ENCODE peak calls at places on chromosomes 3 and 15, in ten cellular contexts. A is adrenal gland, O is right lobe of liver, Q is HCT116, X is A549, T is IMR-90, C is tibial nerve, U is uterus, N is endothelial cell of umbilical vein, F is heart left ventricle. W is an unnamed sample.

GRCh38 chr3:127768346-127769008 is 53.8 kb downstream of the MGLL start:
- DNase-seq in A (no peak), O (no peak), Q (no peak), X (peak), T (peak), C (no peak), U (no peak), N (peak), F (no peak), W (no peak)

GRCh38 chr15:81336568-81336967 is 12.6 kb upstream of the STARD5 start:
- DNase-seq in A (peak), O (no peak), Q (peak), X (peak), T (peak), C (no peak), U (no peak), N (peak), F (no peak), W (peak)

GRCh38 chr3:31770822-31771326 is 210.2 kb downstream of the OSBPL10 start:
- DNase-seq in A (no peak), O (no peak), Q (no peak), X (no peak), T (peak), C (no peak), U (no peak), N (no peak), F (no peak), W (no peak)

GRCh38 chr15:43215961-43216360 is 4.9 kb downstream of the EPB42 start:
- DNase-seq in A (no peak), O (no peak), Q (no peak), X (peak), T (peak), C (no peak), U (no peak), N (no peak), F (no peak), W (no peak)

GRCh38 chr3:153165211-153165815 is 3.3 kb downstream of the RAP2B start:
- DNase-seq in A (no peak), O (no peak), Q (no peak), X (no peak), T (peak), C (no peak), U (no peak), N (peak), F (no peak), W (no peak)

GRCh38 chr3:72802001-72802400 is 46.2 kb downstream of the SHQ1 start:
- DNase-seq in A (no peak), O (no peak), Q (no peak), X (no peak), T (no peak), C (no peak), U (no peak), N (no peak), F (no peak), W (no peak)

GRCh38 chr3:172129868-172130751 is 90.7 kb downstream of the FNDC3B start:
- DNase-seq in A (peak), O (peak), Q (peak), X (peak), T (peak), C (peak), U (peak), N (peak), F (peak), W (peak)

GRCh38 chr3:115980709-115981108 is 357.4 kb downstream of the GAP43 start:
- DNase-seq in A (no peak), O (no peak), Q (no peak), X (no peak), T (no peak), C (no peak), U (no peak), N (no peak), F (no peak), W (no peak)

GRCh38 chr3:133410191-133410892 is 10.5 kb downstream of the BFSP2 start:
- DNase-seq in A (no peak), O (no peak), Q (no peak), X (no peak), T (no peak), C (no peak), U (no peak), N (no peak), F (no peak), W (no peak)

GRCh38 chr3:11717768-11718581 is 74.3 kb upstream of the VGLL4 start:
- DNase-seq in A (no peak), O (no peak), Q (no peak), X (peak), T (peak), C (no peak), U (no peak), N (peak), F (peak), W (no peak)

GRCh38 chr3:67090472-67090871 is 92.4 kb downstream of the KBTBD8 start:
- DNase-seq in A (no peak), O (no peak), Q (no peak), X (no peak), T (peak), C (no peak), U (no peak), N (peak), F (no peak), W (no peak)

GRCh38 chr3:76812649-76813048 is 227.2 kb upstream of the ROBO2 start:
- DNase-seq in A (no peak), O (no peak), Q (no peak), X (no peak), T (no peak), C (no peak), U (no peak), N (no peak), F (no peak), W (no peak)

GRCh38 chr3:13470894-13471574 is 9.1 kb upstream of the HDAC11 start:
- DNase-seq in A (no peak), O (no peak), Q (no peak), X (peak), T (no peak), C (no peak), U (no peak), N (no peak), F (no peak), W (peak)

GRCh38 chr3:139588450-139588849 is 48.9 kb upstream of the RBP1 start:
- DNase-seq in A (peak), O (no peak), Q (peak), X (no peak), T (no peak), C (no peak), U (no peak), N (no peak), F (no peak), W (no peak)

GRCh38 chr15:89760303-89761008 is 9.4 kb upstream of the MESP1 start:
- DNase-seq in A (peak), O (peak), Q (peak), X (peak), T (peak), C (peak), U (peak), N (peak), F (peak), W (peak)

GRCh38 chr3:125300416-125300815 is 74.7 kb downstream of the ZNF148 start:
- DNase-seq in A (no peak), O (no peak), Q (no peak), X (no peak), T (peak), C (no peak), U (no peak), N (no peak), F (no peak), W (no peak)

GRCh38 chr15:70361891-70362290 is 264.2 kb upstream of the TLE3 start:
- DNase-seq in A (no peak), O (no peak), Q (no peak), X (no peak), T (no peak), C (no peak), U (no peak), N (no peak), F (no peak), W (no peak)

GRCh38 chr3:71244153-71245051 is 339.1 kb downstream of the FOXP1 start:
- DNase-seq in A (no peak), O (no peak), Q (no peak), X (no peak), T (peak), C (no peak), U (peak), N (no peak), F (peak), W (no peak)

GRCh38 chr15:77024273-77025065 is 29.5 kb downstream of the PSTPIP1 start:
- DNase-seq in A (peak), O (peak), Q (no peak), X (peak), T (peak), C (peak), U (peak), N (peak), F (peak), W (peak)

GRCh38 chr15:85543741-85544155 is 163.3 kb downstream of the AKAP13 start:
- DNase-seq in A (peak), O (peak), Q (no peak), X (no peak), T (no peak), C (peak), U (no peak), N (peak), F (peak), W (peak)

GRCh38 chr3:142680710-142681109 is 43.1 kb upstream of the TRPC1 start:
- DNase-seq in A (no peak), O (no peak), Q (no peak), X (peak), T (no peak), C (no peak), U (no peak), N (no peak), F (no peak), W (no peak)

GRCh38 chr3:195032106-195032759 is 238.7 kb downstream of the XXYLT1 start:
- DNase-seq in A (no peak), O (no peak), Q (no peak), X (no peak), T (no peak), C (no peak), U (no peak), N (no peak), F (no peak), W (peak)

GRCh38 chr3:136209921-136210320 is 13.8 kb upstream of the MSL2 start:
- DNase-seq in A (no peak), O (no peak), Q (no peak), X (no peak), T (peak), C (no peak), U (no peak), N (no peak), F (no peak), W (no peak)

GRCh38 chr3:134353831-134354611 is 20.2 kb downstream of the AMOTL2 start:
- DNase-seq in A (no peak), O (peak), Q (no peak), X (no peak), T (no peak), C (no peak), U (no peak), N (no peak), F (no peak), W (no peak)

GRCh38 chr3:37991823-37992222 is 1.2 kb downstream of the VILL start:
- DNase-seq in A (no peak), O (peak), Q (no peak), X (no peak), T (no peak), C (peak), U (no peak), N (no peak), F (no peak), W (no peak)

GRCh38 chr3:37993811-37994638 is 3.4 kb downstream of the VILL start:
- DNase-seq in A (peak), O (peak), Q (no peak), X (no peak), T (peak), C (peak), U (peak), N (peak), F (peak), W (peak)

GRCh38 chr3:37992271-37993066 is 1.9 kb downstream of the VILL start:
- DNase-seq in A (no peak), O (peak), Q (no peak), X (no peak), T (no peak), C (peak), U (no peak), N (no peak), F (no peak), W (peak)

GRCh38 chr3:37994639-37994972 is 4.0 kb downstream of the VILL start:
- DNase-seq in A (no peak), O (no peak), Q (no peak), X (no peak), T (no peak), C (no peak), U (no peak), N (no peak), F (no peak), W (no peak)

GRCh38 chr3:37993067-37993809 is 2.7 kb downstream of the VILL start:
- DNase-seq in A (no peak), O (peak), Q (no peak), X (no peak), T (no peak), C (peak), U (no peak), N (no peak), F (no peak), W (no peak)
- H3K4me3 ChIP-seq in A (no peak), O (peak), Q (no peak), X (no peak), T (no peak), C (peak), U (peak), N (no peak), F (peak), W (peak)

DNA sequence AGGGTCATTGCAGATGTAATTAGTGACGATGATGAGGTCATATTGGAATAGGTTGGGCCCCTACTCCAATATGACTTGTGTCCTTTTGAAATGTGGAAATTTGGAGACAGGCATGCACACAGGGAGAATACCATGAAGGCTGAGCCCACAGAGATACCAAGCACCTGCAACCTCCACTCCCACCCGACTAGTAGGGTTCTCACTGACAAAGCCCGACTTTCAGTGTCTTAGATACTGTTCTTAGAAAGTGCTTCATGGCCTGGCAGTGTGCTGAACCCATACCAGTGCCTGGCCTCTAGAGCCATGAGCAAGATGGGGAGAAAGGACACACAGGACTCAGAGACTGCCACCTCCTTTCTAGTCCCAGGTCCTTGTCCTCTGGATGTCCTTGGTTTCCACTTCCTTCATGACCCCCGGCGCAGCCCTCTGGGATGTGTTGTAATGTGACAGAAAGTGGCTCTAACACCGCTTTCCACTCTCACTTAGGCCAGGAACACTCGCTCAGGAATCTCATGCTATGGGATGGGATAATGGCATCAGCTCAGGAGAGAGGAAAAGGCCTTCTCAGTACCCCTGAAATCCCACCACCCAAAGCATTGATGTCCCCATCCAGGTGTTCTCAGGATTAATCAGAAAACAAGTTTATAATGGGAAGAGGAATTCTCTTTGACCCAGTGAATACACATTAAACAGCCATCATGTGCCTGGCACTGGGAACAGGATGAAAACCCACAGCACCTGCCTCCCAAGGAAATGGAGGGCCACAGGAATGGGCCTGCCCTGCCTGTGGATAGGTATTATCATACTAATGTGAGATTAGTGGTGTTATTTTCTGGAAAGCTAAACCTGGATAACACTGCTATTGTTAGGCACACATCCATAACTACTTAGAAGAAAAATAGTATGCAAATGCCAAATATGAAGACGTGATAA is 59.9 kb downstream of the RPL39L start:
- DNase-seq in A (no peak), O (no peak), Q (no peak), X (no peak), T (no peak), C (no peak), U (no peak), N (no peak), F (no peak), W (no peak)
- TF ChIP-seq POLR2A in A (no peak), O (no peak), Q (no peak), X (no peak), T (no peak), C (no peak), U (no peak), N (no peak), F (no peak), W (no peak)

GRCh38 chr15:41279535-41280283 is 48.6 kb downstream of the CHP1 start:
- DNase-seq in A (no peak), O (no peak), Q (no peak), X (no peak), T (no peak), C (no peak), U (no peak), N (no peak), F (no peak), W (no peak)
- H3K27ac ChIP-seq in A (no peak), O (peak), Q (no peak), X (no peak), T (no peak), C (no peak), U (no peak), N (no peak), F (no peak), W (no peak)

GRCh38 chr3:144931590-144931989 is 960.0 kb downstream of the DIPK2A start:
- DNase-seq in A (no peak), O (no peak), Q (no peak), X (no peak), T (no peak), C (no peak), U (no peak), N (no peak), F (no peak), W (no peak)

GRCh38 chr3:144930431-144930830 is 958.8 kb downstream of the DIPK2A start:
- DNase-seq in A (no peak), O (no peak), Q (no peak), X (no peak), T (no peak), C (no peak), U (no peak), N (no peak), F (no peak), W (no peak)
- H3K4me3 ChIP-seq in A (no peak), O (no peak), Q (no peak), X (no peak), T (no peak), C (no peak), U (no peak), N (no peak), F (no peak), W (no peak)

DNA sequence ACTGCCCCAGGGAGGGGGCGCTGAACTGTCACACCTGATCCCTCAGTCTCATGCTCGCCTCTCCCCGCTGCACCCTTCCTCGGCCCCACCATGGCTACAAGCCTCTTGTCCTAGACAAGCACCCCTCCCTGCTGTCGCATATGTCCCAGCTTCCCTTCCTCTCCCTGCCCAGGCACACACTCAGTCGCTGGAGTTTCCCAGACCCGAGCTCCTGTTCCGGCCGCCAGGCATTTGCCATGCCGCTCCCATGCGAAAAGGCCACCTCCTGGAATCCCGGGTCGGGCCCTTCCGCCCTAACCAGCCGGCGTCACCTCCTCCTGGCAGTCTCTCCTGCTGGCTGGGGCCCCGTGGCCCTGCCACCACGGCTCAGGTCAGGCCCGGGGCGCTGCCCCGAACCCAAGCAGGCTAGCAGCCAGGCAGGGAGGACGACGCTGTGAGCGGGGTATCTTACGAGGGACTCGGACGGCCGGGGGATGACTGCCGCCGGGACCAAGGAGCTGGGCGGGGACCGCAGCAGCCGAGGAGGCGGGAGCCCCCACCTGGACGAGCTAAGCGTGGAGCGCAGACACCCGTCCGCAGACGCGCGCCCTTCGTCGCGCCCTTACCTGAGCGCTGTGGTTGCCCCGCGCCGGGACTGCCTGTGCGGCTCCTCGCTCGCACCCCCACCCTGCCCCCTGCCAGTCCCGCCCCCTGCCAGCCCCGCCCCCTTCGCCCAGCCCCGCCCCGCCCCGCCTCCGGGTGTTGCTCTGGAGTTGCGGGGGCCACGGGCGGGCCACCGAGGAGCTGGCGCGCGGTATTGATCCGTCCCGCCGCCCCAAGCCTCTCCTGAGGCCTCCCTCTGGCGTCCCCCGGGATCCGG is at the start of gene ALS2CL:
- DNase-seq in A (peak), O (peak), Q (no peak), X (peak), T (no peak), C (no peak), U (peak), N (peak), F (peak), W (peak)
- TF ChIP-seq POLR2A in A (peak), O (peak), Q (no peak), X (peak), T (no peak), C (no peak), U (peak), N (no peak), F (peak), W (peak)

GRCh38 chr15:92839696-92840095 is 60.4 kb upstream of the CHD2 start:
- DNase-seq in A (no peak), O (no peak), Q (no peak), X (no peak), T (no peak), C (no peak), U (no peak), N (no peak), F (no peak), W (no peak)
- H3K27ac ChIP-seq in A (no peak), O (no peak), Q (no peak), X (no peak), T (no peak), C (no peak), U (no peak), N (no peak), F (no peak), W (peak)